ENCODE peak calls at places on chromosomes 3 and 15, in five cellular contexts. U is COLO829, A is KBM-7, T is head of caudate nucleus, H is HT-29. B is an unnamed sample.

GRCh38 chr3:61847784-61848462 is 286.6 kb downstream of the PTPRG start:
- DNase-seq in U (no peak), A (no peak), T (no peak), H (no peak), B (peak; percentile 22)

GRCh38 chr3:160224256-160224655 is 966 bp upstream of the C3orf80 start:
- DNase-seq in U (no peak), A (no peak), T (no peak), H (no peak), B (no peak)

GRCh38 chr15:37101634-37102314 is 1.4 kb upstream of the MEIS2 start:
- DNase-seq in U (no peak), A (peak; percentile 88), T (peak; percentile 83), H (peak; percentile 88), B (peak; percentile 93)

GRCh38 chr3:56977561-56977889 is 82.9 kb upstream of the SPATA12 start:
- DNase-seq in U (no peak), A (no peak), T (no peak), H (no peak), B (no peak)

GRCh38 chr15:68235022-68235421 is 5.5 kb upstream of the CLN6 start:
- DNase-seq in U (no peak), A (no peak), T (no peak), H (no peak), B (no peak)

GRCh38 chr3:193132247-193132646 is 108.8 kb upstream of the PLAAT1 start:
- DNase-seq in U (no peak), A (no peak), T (no peak), H (no peak), B (no peak)

GRCh38 chr15:89196994-89197393 is 24.4 kb downstream of the RLBP1 start:
- DNase-seq in U (no peak), A (no peak), T (no peak), H (no peak), B (no peak)

GRCh38 chr3:127421943-127422662 is 134.3 kb upstream of the PRR20G start:
- DNase-seq in U (no peak), A (no peak), T (peak; percentile 14), H (no peak), B (no peak)

GRCh38 chr3:112605285-112605684 is 35.7 kb downstream of the CCDC80 start:
- DNase-seq in U (no peak), A (peak; percentile 4), T (peak; percentile 33), H (no peak), B (peak; percentile 37)